ENCODE peak calls at places on chromosomes 4 and X, in six cellular contexts. One of them, this sample, is unnamed.

GRCh38 chr4:37983951-37984350 is 23.8 kb downstream of the PTTG2 start:
- DNase-seq in KG1: no peak
- DNase-seq in cerebellum: no peak
- DNase-seq in WTC11: no peak
- DNase-seq in type B pancreatic cell: no peak
- DNase-seq in AG10803: no peak
- DNase-seq in this sample: no peak

GRCh38 chr4:20612313-20612712 is 87.9 kb upstream of the PACRGL start:
- DNase-seq in KG1: no peak
- DNase-seq in cerebellum: no peak
- DNase-seq in WTC11: no peak
- DNase-seq in type B pancreatic cell: no peak
- DNase-seq in AG10803: no peak
- DNase-seq in this sample: no peak

GRCh38 chr4:168150651-168151050 is 58.3 kb downstream of the ANXA10 start:
- DNase-seq in KG1: no peak
- DNase-seq in cerebellum: no peak
- DNase-seq in WTC11: no peak
- DNase-seq in type B pancreatic cell: no peak
- DNase-seq in AG10803: no peak
- DNase-seq in this sample: no peak

GRCh38 chrX:17359500-17359899 is 15.5 kb upstream of the NHS start:
- DNase-seq in KG1: no peak
- DNase-seq in cerebellum: no peak
- DNase-seq in WTC11: no peak
- DNase-seq in type B pancreatic cell: no peak
- DNase-seq in AG10803: peak; percentile 17
- DNase-seq in this sample: no peak

GRCh38 chr4:38119663-38120374 is 159.6 kb downstream of the PTTG2 start:
- DNase-seq in KG1: no peak
- DNase-seq in cerebellum: no peak
- DNase-seq in WTC11: no peak
- DNase-seq in type B pancreatic cell: no peak
- DNase-seq in AG10803: peak; percentile 64
- DNase-seq in this sample: peak; percentile 75

GRCh38 chrX:84322083-84322827 is 134.3 kb upstream of the RPS6KA6 start:
- DNase-seq in KG1: no peak
- DNase-seq in cerebellum: no peak
- DNase-seq in WTC11: no peak
- DNase-seq in type B pancreatic cell: no peak
- DNase-seq in AG10803: no peak
- DNase-seq in this sample: no peak

GRCh38 chrX:130395341-130395740 is 6.4 kb upstream of the RBMX2 start:
- DNase-seq in KG1: no peak
- DNase-seq in cerebellum: no peak
- DNase-seq in WTC11: no peak
- DNase-seq in type B pancreatic cell: no peak
- DNase-seq in AG10803: no peak
- DNase-seq in this sample: no peak

GRCh38 chr4:93469560-93469959 is 359.0 kb upstream of the ATOH1 start:
- DNase-seq in KG1: no peak
- DNase-seq in cerebellum: no peak
- DNase-seq in WTC11: no peak
- DNase-seq in type B pancreatic cell: no peak
- DNase-seq in AG10803: no peak
- DNase-seq in this sample: no peak

GRCh38 chrX:135010921-135011320 is 11.4 kb downstream of the RTL8B start:
- DNase-seq in KG1: no peak
- DNase-seq in cerebellum: no peak
- DNase-seq in WTC11: no peak
- DNase-seq in type B pancreatic cell: no peak
- DNase-seq in AG10803: no peak
- DNase-seq in this sample: no peak

GRCh38 chrX:102516314-102516936 is at the start of gene TMSB15A:
- DNase-seq in KG1: no peak
- DNase-seq in cerebellum: peak; percentile 64
- DNase-seq in WTC11: peak; percentile 77
- DNase-seq in type B pancreatic cell: peak; percentile 74
- DNase-seq in AG10803: peak; percentile 12
- DNase-seq in this sample: peak; percentile 83

GRCh38 chrX:151692825-151693224 is 2.4 kb upstream of the PRRG3 start:
- DNase-seq in KG1: no peak
- DNase-seq in cerebellum: no peak
- DNase-seq in WTC11: no peak
- DNase-seq in type B pancreatic cell: no peak
- DNase-seq in AG10803: no peak
- DNase-seq in this sample: no peak

GRCh38 chr4:148845609-148846008 is 403.4 kb upstream of the NR3C2 start:
- DNase-seq in KG1: no peak
- DNase-seq in cerebellum: no peak
- DNase-seq in WTC11: no peak
- DNase-seq in type B pancreatic cell: no peak
- DNase-seq in AG10803: no peak
- DNase-seq in this sample: no peak

GRCh38 chr4:186695392-186695791 is 28.3 kb downstream of the FAT1 start:
- DNase-seq in KG1: no peak
- DNase-seq in cerebellum: no peak
- DNase-seq in WTC11: no peak
- DNase-seq in type B pancreatic cell: no peak
- DNase-seq in AG10803: no peak
- DNase-seq in this sample: no peak